ENCODE peak calls at places on chromosome 12, in seven cellular contexts. R, U, I, H, M, F and B are unnamed samples. For H3K36me3, the result is how much of the 10 kb centered on the place peaks cover.

GRCh38 chr12:29428630-29429029 is 47.7 kb upstream of the ERGIC2 start:
- DNase-seq in R (peak), U (no peak), I (no peak), H (no peak), M (no peak), F (no peak), B (no peak)

GRCh38 chr12:42094277-42094676 is 50.4 kb downstream of the GXYLT1 start:
- DNase-seq in R (peak), U (peak), I (no peak), H (no peak), M (no peak), F (no peak), B (no peak)

GRCh38 chr12:32296541-32296940 is 102.8 kb upstream of the FGD4 start:
- DNase-seq in R (no peak), U (no peak), I (no peak), H (no peak), M (no peak), F (no peak), B (no peak)

GRCh38 chr12:94235894-94236293 is 87.5 kb downstream of the PLXNC1 start:
- DNase-seq in R (no peak), U (no peak), I (no peak), H (no peak), M (no peak), F (no peak), B (no peak)

GRCh38 chr12:126936181-126936851 is 1330.7 kb upstream of the TMEM132C start:
- DNase-seq in R (peak), U (no peak), I (no peak), H (no peak), M (no peak), F (peak), B (no peak)

GRCh38 chr12:109230193-109230592 is 78.9 kb downstream of the FOXN4 start:
- DNase-seq in R (no peak), U (no peak), I (no peak), H (no peak), M (no peak), F (no peak), B (no peak)

GRCh38 chr12:10721654-10722501 is 1.2 kb downstream of the YBX3 start:
- DNase-seq in R (peak), U (no peak), I (peak), H (peak), M (peak), F (peak), B (peak)

GRCh38 chr12:69066420-69067373 is 133.7 kb upstream of the CPM start:
- DNase-seq in R (no peak), U (peak), I (no peak), H (no peak), M (no peak), F (no peak), B (no peak)

GRCh38 chr12:107992870-107993451 is 136.1 kb upstream of the WSCD2 start:
- DNase-seq in R (peak), U (peak), I (no peak), H (no peak), M (no peak), F (no peak), B (no peak)

GRCh38 chr12:53222170-53223005 is 9.6 kb downstream of the RARG start:
- DNase-seq in R (no peak), U (peak), I (no peak), H (no peak), M (peak), F (no peak), B (no peak)

GRCh38 chr12:56084958-56085543 is 5.1 kb downstream of the ERBB3 start:
- DNase-seq in R (no peak), U (peak), I (no peak), H (no peak), M (no peak), F (peak), B (no peak)

GRCh38 chr12:96487214-96487613 is 2.2 kb upstream of the CFAP54 start:
- DNase-seq in R (no peak), U (no peak), I (no peak), H (no peak), M (no peak), F (no peak), B (no peak)

GRCh38 chr12:96487634-96488033 is 1.7 kb upstream of the CFAP54 start:
- DNase-seq in R (no peak), U (no peak), I (no peak), H (no peak), M (no peak), F (no peak), B (no peak)

GRCh38 chr12:96493101-96493500 is 3.7 kb downstream of the CFAP54 start:
- DNase-seq in R (no peak), U (no peak), I (no peak), H (no peak), M (no peak), F (no peak), B (no peak)

GRCh38 chr12:96486751-96487150 is 2.6 kb upstream of the CFAP54 start:
- DNase-seq in R (no peak), U (no peak), I (no peak), H (no peak), M (no peak), F (no peak), B (no peak)

DNA sequence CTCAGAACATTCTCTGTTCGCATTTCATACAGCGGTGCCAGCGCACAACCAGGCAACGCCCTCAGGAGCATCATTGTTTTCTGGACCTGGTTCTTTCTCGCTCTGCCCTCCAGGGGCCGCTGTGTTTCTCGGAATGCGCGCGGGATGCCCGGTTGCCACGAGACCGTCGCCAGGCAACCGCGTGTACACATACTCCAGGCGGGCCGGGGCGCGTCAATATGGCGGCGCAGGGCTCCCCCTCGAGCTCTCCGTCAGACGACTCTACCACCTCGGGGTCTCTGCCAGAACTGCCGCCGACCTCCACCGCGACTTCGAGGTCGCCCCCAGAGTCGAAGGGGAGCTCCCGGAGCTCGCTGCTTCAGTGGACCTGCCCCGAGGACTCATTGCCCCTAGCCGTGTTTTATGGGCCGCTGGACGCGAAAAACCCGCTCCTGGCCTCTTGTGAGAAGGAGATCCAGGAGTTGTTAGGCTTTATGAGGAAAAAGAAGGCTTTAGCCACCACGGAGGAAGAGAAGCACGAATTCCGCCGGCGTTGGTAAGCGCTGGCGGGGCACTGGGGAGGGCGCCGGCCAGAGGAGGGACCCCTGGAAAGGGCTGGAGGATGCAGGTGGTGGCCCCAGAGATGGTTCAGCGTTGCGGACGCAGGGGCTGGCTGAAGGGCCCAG is at the start of gene CFAP54:
- DNase-seq in R (peak), U (peak), I (peak), H (peak), M (peak), F (peak), B (peak)
- H3K36me3 ChIP-seq in R (under half), U (under half), I (under half), H (under half), M (under half), F (under half), B (under half)

GRCh38 chr12:20486233-20486632 is 117.9 kb downstream of the PDE3A start:
- DNase-seq in R (peak), U (no peak), I (no peak), H (no peak), M (no peak), F (no peak), B (no peak)
- TF ChIP-seq CTCF in R (peak), U (peak), I (no peak), H (no peak), M (no peak), F (no peak), B (no peak)

DNA sequence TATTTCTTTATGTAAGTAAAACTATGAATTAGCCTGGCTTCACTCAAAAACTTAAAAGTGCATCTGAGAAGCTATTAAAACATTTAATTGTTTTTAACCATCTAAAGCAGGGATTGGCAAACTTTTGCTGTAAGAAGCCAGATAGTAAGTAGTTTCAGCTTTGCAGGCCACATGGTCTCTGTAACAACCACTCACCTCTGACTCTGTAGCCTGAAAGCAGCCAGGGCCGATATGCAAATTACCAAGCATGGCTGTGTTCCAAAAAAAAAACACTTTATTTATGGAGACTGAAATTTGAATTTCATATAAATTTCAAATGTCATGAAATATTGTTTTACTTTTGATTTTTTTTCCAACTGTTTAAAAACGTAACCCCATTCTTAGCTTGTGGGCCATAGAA is 95.3 kb downstream of the CIT start:
- DNase-seq in R (no peak), U (no peak), I (no peak), H (no peak), M (no peak), F (no peak), B (no peak)
- H3K36me3 ChIP-seq in R (under half), U (half or more), I (under half), H (under half), M (under half), F (under half), B (under half)

DNA sequence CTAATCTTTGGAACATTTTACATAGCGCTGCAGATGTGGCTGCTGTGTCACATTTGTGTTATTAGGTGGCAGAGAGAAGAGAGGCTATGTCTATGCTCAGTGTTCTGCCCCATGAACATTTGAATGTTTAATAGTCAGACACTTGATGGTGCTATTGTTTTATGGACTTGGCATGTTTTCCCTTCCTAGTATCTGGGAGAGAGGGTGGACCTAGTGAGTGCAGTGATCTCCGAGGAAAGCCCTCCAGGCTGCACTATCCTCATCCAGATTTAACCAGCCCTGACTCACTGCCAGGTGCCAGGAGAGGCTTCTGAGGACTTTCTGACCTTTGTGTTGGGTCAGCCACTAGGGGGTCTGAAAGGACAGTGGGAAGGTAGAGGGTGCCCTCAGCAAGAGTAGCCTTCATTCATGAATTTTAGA is 24.3 kb downstream of the ZFC3H1 start:
- DNase-seq in R (no peak), U (peak), I (no peak), H (no peak), M (no peak), F (no peak), B (no peak)
- TF ChIP-seq CTCF in R (peak), U (peak), I (no peak), H (no peak), M (peak), F (no peak), B (no peak)

GRCh38 chr12:89971880-89972279 is 263.2 kb upstream of the ATP2B1 start:
- DNase-seq in R (no peak), U (no peak), I (no peak), H (no peak), M (no peak), F (no peak), B (no peak)

GRCh38 chr12:89980236-89980635 is 271.6 kb upstream of the ATP2B1 start:
- DNase-seq in R (no peak), U (no peak), I (no peak), H (no peak), M (peak), F (no peak), B (peak)

GRCh38 chr12:89975578-89975977 is 266.9 kb upstream of the ATP2B1 start:
- DNase-seq in R (no peak), U (no peak), I (no peak), H (no peak), M (no peak), F (no peak), B (no peak)

GRCh38 chr12:89976866-89977265 is 268.2 kb upstream of the ATP2B1 start:
- DNase-seq in R (no peak), U (no peak), I (no peak), H (no peak), M (no peak), F (no peak), B (no peak)

GRCh38 chr12:89977356-89978185 is 268.9 kb upstream of the ATP2B1 start:
- DNase-seq in R (no peak), U (no peak), I (no peak), H (no peak), M (no peak), F (no peak), B (no peak)
- H3K36me3 ChIP-seq in R (under half), U (under half), I (under half), H (under half), M (under half), F (under half), B (under half)

GRCh38 chr12:25025951-25026490 is 77.1 kb upstream of the BCAT1 start:
- DNase-seq in R (no peak), U (no peak), I (no peak), H (no peak), M (no peak), F (no peak), B (no peak)
- TF ChIP-seq CTCF in R (no peak), U (no peak), I (no peak), H (no peak), M (no peak), F (no peak), B (no peak)

GRCh38 chr12:117032593-117033381 is 66.4 kb downstream of the TESC start:
- DNase-seq in R (no peak), U (peak), I (no peak), H (peak), M (peak), F (no peak), B (peak)

GRCh38 chr12:117027251-117028086 is 71.7 kb downstream of the TESC start:
- DNase-seq in R (no peak), U (peak), I (no peak), H (no peak), M (peak), F (no peak), B (no peak)

GRCh38 chr12:117031843-117032592 is 67.2 kb downstream of the TESC start:
- DNase-seq in R (no peak), U (peak), I (no peak), H (no peak), M (peak), F (no peak), B (no peak)

GRCh38 chr12:117028254-117028653 is 71.0 kb downstream of the TESC start:
- DNase-seq in R (no peak), U (peak), I (no peak), H (no peak), M (peak), F (no peak), B (no peak)

DNA sequence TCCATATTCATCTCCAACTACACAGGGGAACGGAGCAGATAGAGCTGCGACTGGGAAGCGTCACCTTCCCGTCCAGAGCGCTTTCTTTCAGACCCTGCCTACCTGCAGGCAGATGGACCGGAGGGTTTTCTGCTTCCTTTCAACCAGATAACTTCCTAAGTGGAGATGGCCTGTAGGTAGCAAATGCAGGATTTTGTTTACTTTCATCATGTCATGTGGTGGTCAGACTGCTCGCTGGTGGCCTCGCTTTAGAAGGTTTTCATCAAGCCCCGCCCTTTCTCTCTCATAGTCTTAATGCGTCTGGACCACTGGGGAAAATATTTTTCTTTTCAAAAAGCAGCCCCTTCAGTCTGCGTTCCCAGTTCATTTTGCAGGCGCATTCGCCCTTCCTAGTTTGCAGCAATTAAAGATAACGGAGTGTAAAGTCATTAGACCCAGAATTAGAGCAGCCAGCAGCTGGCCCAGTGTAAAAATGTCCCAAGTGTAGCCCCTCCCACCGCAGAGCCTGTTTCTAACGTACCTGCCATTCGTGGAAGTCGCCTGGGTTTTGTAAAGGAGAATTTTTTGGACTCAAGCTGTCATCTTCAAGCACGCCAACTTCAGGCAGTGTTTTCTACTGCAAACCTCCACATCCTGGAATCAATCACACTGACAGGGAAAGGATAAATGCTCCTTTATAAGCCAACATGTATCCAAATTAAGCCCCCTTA is 68.9 kb downstream of the TESC start:
- DNase-seq in R (no peak), U (peak), I (no peak), H (no peak), M (peak), F (no peak), B (peak)
- H3K36me3 ChIP-seq in R (under half), U (under half), I (under half), H (under half), M (under half), F (under half), B (under half)